ENCODE peak calls at places on chromosome 12, in ten cellular contexts. D is brain microvascular endothelial cell; N is GM23248; G is colonic mucosa; P is PC-3; C is fibroblast of lung; U is foreskin keratinocyte; X is iPS DF 6.9; Z is bronchial epithelial cell; F is CD4-positive, CD25-positive, alpha-beta regulatory T cell. T is an unnamed sample.

GRCh38 chr12:63821781-63822251 is 22.7 kb upstream of the SRGAP1 start:
- DNase-seq in F (no peak), P (no peak), X (no peak), N (peak; percentile 72), U (no peak), G (no peak), C (peak; percentile 49), Z (no peak), D (peak; percentile 41), T (no peak)

GRCh38 chr12:66964629-66965028 is 285.8 kb upstream of the GRIP1 start:
- DNase-seq in Z (no peak), D (peak; percentile 87), P (no peak), F (peak; percentile 29), G (no peak), C (no peak), N (peak; percentile 6), X (no peak), U (peak; percentile 59), T (peak; percentile 21)

GRCh38 chr12:108570743-108571603 is 8.6 kb downstream of the ISCU start:
- DNase-seq in U (no peak), X (no peak), F (peak; percentile 42), P (peak; percentile 51), C (peak; percentile 82), Z (peak; percentile 26), N (peak; percentile 77), D (peak; percentile 14), G (peak; percentile 16), T (no peak)

GRCh38 chr12:53171725-53172329 is 8.7 kb upstream of the ZNF740 start:
- DNase-seq in G (peak; percentile 3), P (peak; percentile 18), N (no peak), F (no peak), Z (no peak), X (no peak), C (no peak), D (no peak), U (no peak), T (no peak)

GRCh38 chr12:94208433-94208921 is 60.1 kb downstream of the PLXNC1 start:
- DNase-seq in F (no peak), N (no peak), G (no peak), Z (no peak), X (no peak), C (no peak), D (peak; percentile 12), U (no peak), P (no peak), T (no peak)

GRCh38 chr12:57846285-57846576 is 298 bp downstream of the CTDSP2 start:
- DNase-seq in F (no peak), D (no peak), N (no peak), X (no peak), G (no peak), Z (no peak), U (no peak), C (no peak), P (no peak), T (no peak)

GRCh38 chr12:131194166-131194565 is 240.5 kb downstream of the ADGRD1 start:
- DNase-seq in G (no peak), Z (no peak), C (no peak), N (no peak), U (no peak), P (no peak), F (no peak), D (no peak), X (no peak), T (no peak)

GRCh38 chr12:76450690-76451089 is 102.5 kb upstream of the BBS10 start:
- DNase-seq in N (peak; percentile 97), P (peak; percentile 82), F (no peak), C (peak; percentile 83), Z (peak; percentile 96), X (no peak), G (no peak), D (peak; percentile 89), U (peak; percentile 82), T (no peak)

DNA sequence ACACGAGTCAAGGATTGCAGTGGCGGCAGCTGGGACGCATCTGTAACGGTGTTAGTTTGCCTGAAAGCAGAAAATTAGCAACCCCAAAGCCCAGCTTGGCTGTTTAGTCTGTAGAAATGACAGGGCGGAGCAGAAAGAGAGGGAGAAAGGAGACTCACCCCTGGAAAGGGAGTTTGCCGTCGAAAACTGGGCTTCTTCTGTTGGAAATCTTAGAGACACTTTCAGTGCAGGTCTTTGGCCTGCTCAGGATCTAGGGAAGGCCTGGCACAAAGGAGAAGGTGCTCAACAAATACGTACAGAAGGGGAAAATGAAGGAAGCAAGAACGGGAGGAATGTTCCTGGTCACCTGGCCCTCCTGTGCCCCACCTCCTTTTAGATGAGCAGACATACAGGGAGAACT is 862 bp upstream of the MYF5 start:
- DNase-seq in F (no peak), C (no peak), P (no peak), G (no peak), U (no peak), X (no peak), D (no peak), N (no peak), Z (no peak), T (no peak)
- H3K27me3 ChIP-seq in F (peaks cover 5% of the 10 kb centered on the region), C (no peaks in the 10 kb centered on the region), P (peaks cover 62% of the 10 kb centered on the region), G (no peaks in the 10 kb centered on the region), U (peaks cover 82% of the 10 kb centered on the region), X (peaks cover 5% of the 10 kb centered on the region), D (no peaks in the 10 kb centered on the region), N (no peaks in the 10 kb centered on the region), Z (peaks cover 9% of the 10 kb centered on the region), T (no peaks in the 10 kb centered on the region)

DNA sequence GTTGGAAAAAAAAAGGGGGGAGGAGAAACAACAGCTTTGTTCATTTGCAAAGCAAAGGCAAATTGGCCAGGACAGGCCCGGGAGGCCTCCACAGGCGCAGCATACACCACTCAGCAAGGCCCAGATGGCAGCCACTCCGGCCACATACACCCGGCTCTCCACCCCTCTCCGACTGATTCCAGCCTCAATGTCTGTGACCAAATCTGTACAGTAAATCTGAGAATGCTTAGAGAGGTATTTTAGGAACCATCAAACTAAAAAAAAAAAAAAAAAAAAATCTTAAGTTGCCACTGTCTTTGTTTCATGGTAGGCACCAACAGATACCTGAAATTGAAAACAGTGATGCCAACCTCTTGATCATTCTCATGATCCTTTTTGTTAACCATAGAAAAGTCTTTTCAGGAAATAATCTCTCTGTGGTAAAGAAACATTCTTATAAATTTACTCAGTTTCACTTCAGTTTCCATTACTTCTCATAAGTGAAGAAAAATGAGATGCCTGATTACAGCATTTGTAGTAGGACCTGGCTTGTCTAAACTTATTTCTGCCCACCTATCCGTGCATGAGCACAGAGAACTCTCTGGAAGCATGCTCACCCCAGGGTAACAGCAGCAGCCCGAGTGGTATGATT is 20.2 kb downstream of the VPS37B start:
- DNase-seq in X (no peak), F (no peak), D (no peak), N (no peak), G (no peak), Z (no peak), P (no peak), U (no peak), C (no peak), T (no peak)
- H3K27me3 ChIP-seq in X (peaks cover 57% of the 10 kb centered on the region), F (no peaks in the 10 kb centered on the region), D (no peaks in the 10 kb centered on the region), N (no peaks in the 10 kb centered on the region), G (no peaks in the 10 kb centered on the region), Z (no peaks in the 10 kb centered on the region), P (no peaks in the 10 kb centered on the region), U (no peaks in the 10 kb centered on the region), C (no peaks in the 10 kb centered on the region), T (no peaks in the 10 kb centered on the region)

DNA sequence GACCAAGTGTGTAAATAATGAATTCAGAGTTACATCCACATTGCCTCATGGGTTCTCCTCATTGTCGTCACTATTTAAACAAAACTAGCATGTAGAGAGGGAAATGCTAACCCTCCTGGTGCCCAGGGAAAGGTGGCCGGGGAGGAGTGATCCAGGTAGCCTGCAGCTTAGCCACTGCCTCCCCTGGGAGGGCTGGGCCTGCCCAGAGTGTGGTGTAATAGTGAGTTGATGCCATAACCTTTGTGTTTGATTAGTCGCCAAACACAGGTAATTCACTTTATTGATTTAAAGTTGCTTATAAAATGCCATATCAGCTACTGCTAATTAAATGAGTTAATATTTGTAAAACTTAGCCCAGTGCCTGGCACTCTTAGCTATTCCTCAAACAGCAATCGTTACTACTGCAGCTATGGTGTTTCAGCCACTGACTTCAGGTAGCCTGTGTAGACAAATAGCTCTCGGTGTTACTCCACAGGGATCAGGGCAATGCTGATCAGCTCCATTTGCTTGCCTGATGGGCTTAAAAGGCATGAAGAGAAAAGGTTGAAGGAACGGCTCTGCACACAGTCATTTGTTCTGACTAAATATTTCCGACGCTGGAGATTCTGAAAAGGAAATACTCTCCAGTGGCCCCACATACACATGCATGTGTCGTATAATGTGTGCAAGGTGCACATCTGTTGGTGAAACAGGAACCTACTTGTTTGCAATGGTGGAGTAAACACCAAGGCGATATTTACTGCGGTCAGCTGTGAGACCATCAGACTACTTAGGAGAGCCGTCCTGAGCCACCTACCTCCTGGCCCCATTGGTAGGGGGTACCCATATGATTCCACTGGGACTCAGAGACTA is 45.6 kb upstream of the PRMT8 start:
- DNase-seq in U (no peak), N (no peak), Z (no peak), G (no peak), X (no peak), D (no peak), P (peak; percentile 18), F (no peak), C (no peak), T (no peak)
- H3K27me3 ChIP-seq in U (no peaks in the 10 kb centered on the region), N (peaks cover 30% of the 10 kb centered on the region), Z (no peaks in the 10 kb centered on the region), G (no peaks in the 10 kb centered on the region), X (no peaks in the 10 kb centered on the region), D (no peaks in the 10 kb centered on the region), P (no peaks in the 10 kb centered on the region), F (no peaks in the 10 kb centered on the region), C (no peaks in the 10 kb centered on the region), T (no peaks in the 10 kb centered on the region)

GRCh38 chr12:132455565-132455964 is 34.4 kb upstream of the FBRSL1 start:
- DNase-seq in D (no peak), C (no peak), F (no peak), X (no peak), G (no peak), P (no peak), Z (no peak), U (no peak), N (no peak), T (no peak)

GRCh38 chr12:132456186-132456943 is 33.6 kb upstream of the FBRSL1 start:
- DNase-seq in Z (no peak), G (no peak), N (no peak), D (no peak), X (no peak), C (no peak), F (no peak), U (no peak), P (no peak), T (no peak)

GRCh38 chr12:132458441-132459225 is 31.3 kb upstream of the FBRSL1 start:
- DNase-seq in F (no peak), N (no peak), X (no peak), G (no peak), P (no peak), Z (no peak), D (no peak), C (no peak), U (no peak), T (no peak)

GRCh38 chr12:132454949-132455418 is 35.0 kb upstream of the FBRSL1 start:
- DNase-seq in D (no peak), X (no peak), N (no peak), C (no peak), G (no peak), Z (no peak), F (no peak), U (no peak), P (no peak), T (no peak)

DNA sequence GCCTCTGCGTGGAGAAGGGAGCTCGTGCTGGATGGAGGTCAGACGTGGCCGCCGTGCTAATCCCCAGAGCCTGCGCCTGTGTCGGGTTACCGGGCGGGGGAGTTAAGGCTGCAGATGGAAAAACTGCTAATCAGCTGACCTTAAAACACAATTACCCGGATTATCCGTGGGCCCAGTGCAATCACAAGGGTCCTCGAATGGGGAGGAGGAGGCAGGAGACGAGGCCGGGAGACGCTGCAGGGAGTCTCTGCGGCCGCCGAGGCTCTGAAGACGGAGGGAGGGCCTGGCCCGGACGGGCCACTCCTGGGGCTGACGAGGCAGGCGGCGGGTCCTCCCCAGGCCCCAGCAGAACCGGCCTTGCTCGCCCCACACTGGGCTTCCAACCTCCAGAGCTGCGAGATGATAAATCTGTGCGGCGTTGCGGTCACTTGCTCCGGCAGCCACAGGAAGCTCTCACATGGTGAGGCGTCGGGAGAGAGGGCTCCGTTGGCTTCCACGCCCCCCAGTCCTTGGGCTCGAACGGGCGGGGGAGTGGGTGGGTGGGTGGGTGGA is 32.9 kb upstream of the FBRSL1 start:
- DNase-seq in U (no peak), F (no peak), Z (no peak), C (no peak), D (no peak), G (no peak), N (no peak), P (no peak), X (no peak), T (no peak)
- H3K27me3 ChIP-seq in U (peaks cover 6% of the 10 kb centered on the region), F (no peaks in the 10 kb centered on the region), Z (no peaks in the 10 kb centered on the region), C (no peaks in the 10 kb centered on the region), D (peaks cover 12% of the 10 kb centered on the region), G (no peaks in the 10 kb centered on the region), N (peaks cover 2% of the 10 kb centered on the region), P (no peaks in the 10 kb centered on the region), X (peaks cover 10% of the 10 kb centered on the region), T (no peaks in the 10 kb centered on the region)